ENCODE peak calls at places on chromosomes 11 and 22, in five cellular contexts. I is IMR-90, W is A549, U is prostate gland, G is body of pancreas. F is an unnamed sample.
A peak's percentile ranks its signal among the peaks of the same experiment; 100 is the strongest.

GRCh38 chr11:24697722-24698121 is 200.9 kb downstream of the LUZP2 start:
- DNase-seq in I (peak; percentile 82), W (no peak), U (no peak), G (no peak), F (no peak)

GRCh38 chr11:93832780-93833179 is 17.6 kb downstream of the VSTM5 start:
- DNase-seq in G (no peak), U (no peak), I (no peak), W (no peak), F (no peak)

GRCh38 chr11:126751242-126751641 is 249.3 kb downstream of the KIRREL3 start:
- DNase-seq in G (no peak), W (no peak), U (no peak), I (peak; percentile 89), F (no peak)

GRCh38 chr11:86459682-86460460 is 85.2 kb downstream of the CCDC81 start:
- DNase-seq in U (peak; percentile 56), W (peak; percentile 71), I (peak; percentile 95), G (peak; percentile 82), F (no peak)

GRCh38 chr11:121082670-121083069 is 18.4 kb upstream of the TECTA start:
- DNase-seq in U (no peak), I (peak; percentile 16), W (no peak), G (no peak), F (no peak)

GRCh38 chr11:12692238-12693074 is 18.2 kb downstream of the TEAD1 start:
- DNase-seq in G (peak; percentile 96), U (peak; percentile 87), W (peak; percentile 75), I (peak; percentile 95), F (peak; percentile 97)

GRCh38 chr11:77183421-77183984 is 55.5 kb downstream of the MYO7A start:
- DNase-seq in W (no peak), U (no peak), I (no peak), G (no peak), F (no peak)

GRCh38 chr11:66493124-66493523 is 12.9 kb downstream of the DPP3 start:
- DNase-seq in I (no peak), G (no peak), U (no peak), W (no peak), F (no peak)

GRCh38 chr11:130518164-130518563 is 69.7 kb downstream of the ADAMTS15 start:
- DNase-seq in G (no peak), U (no peak), W (no peak), I (no peak), F (no peak)

GRCh38 chr11:73012121-73012863 is 129.8 kb downstream of the FCHSD2 start:
- DNase-seq in I (peak; percentile 59), U (no peak), G (no peak), W (no peak), F (no peak)

GRCh38 chr11:95977534-95978174 is 53.7 kb upstream of the MTMR2 start:
- DNase-seq in U (no peak), G (no peak), W (peak; percentile 54), I (peak; percentile 69), F (no peak)

GRCh38 chr11:118305726-118306125 is 1.2 kb downstream of the CD3E start:
- DNase-seq in I (no peak), G (no peak), U (no peak), W (no peak), F (no peak)

GRCh38 chr11:114774599-114775365 is 96.5 kb downstream of the NXPE2 start:
- DNase-seq in I (peak; percentile 46), U (peak; percentile 20), G (no peak), W (peak; percentile 7), F (no peak)

GRCh38 chr22:46339956-46340355 is 4.4 kb downstream of the TRMU start:
- DNase-seq in I (no peak), G (no peak), W (no peak), U (no peak), F (no peak)

GRCh38 chr11:35138949-35139881 is at the start of gene CD44:
- DNase-seq in W (peak; percentile 83), U (peak; percentile 79), I (peak; percentile 86), G (peak; percentile 87), F (peak; percentile 90)

GRCh38 chr11:47347134-47347533 is 5.4 kb downstream of the MYBPC3 start:
- DNase-seq in G (no peak), U (no peak), I (no peak), W (no peak), F (no peak)

GRCh38 chr11:47350315-47350714 is 2.2 kb downstream of the MYBPC3 start:
- DNase-seq in W (no peak), U (no peak), I (no peak), G (no peak), F (no peak)

GRCh38 chr11:47349521-47350095 is 2.9 kb downstream of the MYBPC3 start:
- DNase-seq in G (no peak), W (no peak), U (no peak), I (no peak), F (no peak)

GRCh38 chr11:47348131-47348802 is 4.2 kb downstream of the MYBPC3 start:
- DNase-seq in U (no peak), W (no peak), G (no peak), I (no peak), F (no peak)

DNA sequence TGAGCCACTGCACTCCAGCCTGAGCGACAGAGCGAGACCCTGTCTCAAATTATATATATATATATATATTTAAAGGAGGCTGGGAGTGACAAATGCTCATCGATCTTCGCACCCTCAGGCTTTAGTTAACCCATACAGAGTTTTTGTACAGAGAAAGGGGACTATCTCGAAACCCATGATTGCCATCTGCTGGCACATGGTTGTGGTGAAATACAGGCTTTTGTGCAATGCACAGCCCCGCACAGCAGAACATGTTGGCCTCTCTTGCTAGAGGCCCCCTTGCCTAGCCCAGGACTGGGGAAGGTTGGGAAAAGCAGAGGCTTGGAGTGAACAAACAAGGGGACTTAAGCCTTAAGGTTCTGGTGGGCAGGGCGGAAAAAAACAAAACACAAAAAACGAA is 3.6 kb downstream of the MYBPC3 start:
- DNase-seq in G (no peak), I (peak; percentile 22), W (peak; percentile 50), U (no peak), F (no peak)
- H3K4me1 ChIP-seq in G (peaks cover 21% of the 10 kb centered on the region), I (no peaks in the 10 kb centered on the region), W (no peaks in the 10 kb centered on the region), U (no peaks in the 10 kb centered on the region), F (no peaks in the 10 kb centered on the region)

GRCh38 chr22:31346733-31347250 is 646 bp upstream of the PATZ1 start:
- DNase-seq in G (peak; percentile 70), U (peak; percentile 43), W (peak; percentile 42), I (peak; percentile 33), F (peak; percentile 74)
- TF ChIP-seq POLR2A in G (no peak), U (no peak), W (peak; percentile 28), I (no peak), F (no peak)

DNA sequence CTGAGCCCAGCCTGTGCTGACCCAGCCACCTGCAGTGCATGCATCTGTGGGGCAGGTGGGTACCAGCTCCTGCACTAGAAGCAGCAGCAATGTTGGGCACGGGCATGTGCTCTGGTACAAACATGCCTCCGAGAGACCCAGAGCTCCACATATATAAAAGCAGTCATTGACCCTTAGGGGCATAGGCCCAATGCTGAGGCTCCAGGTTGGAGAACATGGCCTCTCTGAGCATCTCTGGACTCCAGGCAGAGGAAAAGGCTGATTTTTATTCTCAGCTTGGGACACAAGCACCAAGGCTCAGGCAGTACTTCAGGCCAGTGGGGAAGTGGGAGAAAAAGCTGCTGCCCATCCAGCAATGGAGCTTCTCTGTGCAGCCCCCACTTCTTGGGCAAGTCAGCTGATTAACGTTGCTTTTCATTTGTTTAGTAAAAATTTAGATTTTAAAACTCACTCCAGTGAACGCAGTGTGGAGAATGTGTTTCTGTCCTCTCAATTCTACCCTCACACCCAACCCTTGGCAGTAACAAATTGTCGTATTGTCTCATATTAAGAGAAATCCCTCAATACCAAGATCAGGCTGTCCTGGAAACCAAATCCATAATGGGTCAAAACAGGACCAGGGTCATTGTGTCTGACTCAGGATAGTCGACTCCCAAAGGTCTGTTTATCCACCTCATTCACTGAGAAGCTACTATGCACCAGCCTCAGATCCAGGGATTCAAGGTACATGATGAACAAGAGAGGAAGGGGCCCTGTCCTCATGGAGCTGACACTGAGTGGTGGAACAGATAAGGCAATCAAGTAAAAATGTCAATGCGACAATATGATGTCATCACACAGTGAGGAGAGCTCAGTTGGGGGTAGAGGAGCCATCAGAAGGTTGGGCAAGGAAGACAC is 50.6 kb upstream of the TOP3B start:
- DNase-seq in U (no peak), G (no peak), I (no peak), W (no peak), F (no peak)
- H3K4me3 ChIP-seq in U (no peak overlapping the region), G (no peak overlapping the region), I (no peak overlapping the region), W (no peak overlapping the region), F (no peak overlapping the region)

DNA sequence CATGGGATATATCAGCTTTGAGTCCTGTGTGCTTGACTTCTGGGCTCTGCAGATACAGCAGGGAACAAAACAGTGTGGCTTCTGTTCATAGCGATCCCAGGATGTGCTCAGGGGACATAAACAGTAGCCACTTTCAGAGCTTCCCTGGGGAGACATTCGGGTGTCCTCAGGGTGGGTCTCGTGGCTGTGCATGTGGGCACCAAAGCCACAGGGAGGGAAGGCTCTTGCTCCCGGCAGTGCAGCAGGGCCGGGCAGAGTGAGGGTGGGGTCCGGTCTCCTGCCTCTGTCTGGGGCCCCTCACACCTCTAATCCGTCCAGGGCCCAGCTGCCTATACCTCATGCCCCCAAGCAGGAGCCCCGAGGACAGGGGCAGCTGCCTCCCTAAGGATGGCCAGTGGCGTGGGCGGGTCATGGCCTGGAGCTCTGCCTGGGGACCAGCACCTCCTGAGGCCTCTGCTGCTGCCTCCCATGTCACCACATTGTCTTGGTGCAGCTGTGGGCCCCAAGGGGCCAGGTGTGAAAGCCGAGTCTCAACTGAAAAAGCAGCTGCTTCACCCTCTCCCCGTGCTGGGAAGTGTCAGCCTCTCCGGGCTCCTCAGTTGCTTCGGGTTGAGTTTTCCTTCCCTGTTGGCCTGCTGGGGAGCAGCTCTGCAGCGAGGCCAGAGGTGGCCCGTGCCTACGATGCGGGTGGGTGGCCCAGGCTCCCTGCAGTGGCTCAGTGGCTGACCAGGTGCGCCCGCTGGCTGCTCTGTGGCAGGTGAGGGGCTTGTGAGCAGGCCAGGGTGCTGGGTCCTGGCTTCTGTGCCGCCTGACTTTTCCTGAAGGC is 3.8 kb downstream of the TPCN2 start:
- DNase-seq in W (no peak), I (no peak), U (no peak), G (no peak), F (no peak)
- H3K4me1 ChIP-seq in W (peaks cover 10% of the 10 kb centered on the region), I (peaks cover 9% of the 10 kb centered on the region), U (peaks cover 16% of the 10 kb centered on the region), G (peaks cover 31% of the 10 kb centered on the region), F (no peaks in the 10 kb centered on the region)

GRCh38 chr22:50196256-50196655 is 4.6 kb upstream of the SELENOO start:
- DNase-seq in U (no peak), W (no peak), I (no peak), G (no peak), F (no peak)
- TF ChIP-seq POLR2A in U (no peak), W (no peak), I (no peak), G (no peak), F (no peak)

F was measured in sigmoid colon.